ENCODE peak calls at places on chromosomes 5 and 9, in seven cellular contexts. P is right lobe of liver, W is iris pigment epithelial cell, I is coronary artery, Z is HuH-7.5, M is H7, B is fibroblast of gingiva. T is an unnamed sample.

GRCh38 chr5:163649522-163649921 is 144.1 kb downstream of the MAT2B start:
- DNase-seq in I (no peak), P (no peak), B (peak), W (peak), Z (no peak), M (no peak), T (no peak)

GRCh38 chr5:173734716-173735115 is 118.3 kb upstream of the BOD1 start:
- DNase-seq in I (no peak), M (no peak), Z (no peak), P (no peak), B (no peak), W (no peak), T (no peak)

GRCh38 chr5:150134198-150134588 is 21.5 kb downstream of the PDGFRB start:
- DNase-seq in P (no peak), B (no peak), M (no peak), I (no peak), Z (no peak), W (no peak), T (peak)

GRCh38 chr5:60517094-60517694 is 182.8 kb downstream of the DEPDC1B start:
- DNase-seq in W (no peak), M (no peak), I (no peak), P (no peak), Z (no peak), B (no peak), T (no peak)

GRCh38 chr9:92726971-92727715 is 37.5 kb downstream of the BICD2 start:
- DNase-seq in M (peak), Z (peak), B (no peak), P (no peak), I (peak), W (peak), T (no peak)

GRCh38 chr5:159051431-159052281 is 48.1 kb downstream of the EBF1 start:
- DNase-seq in P (peak), W (peak), M (peak), B (peak), I (no peak), Z (no peak), T (no peak)

GRCh38 chr5:133706732-133707430 is 94.5 kb upstream of the FSTL4 start:
- DNase-seq in P (no peak), B (no peak), M (no peak), Z (no peak), I (no peak), W (no peak), T (no peak)

GRCh38 chr9:117245225-117245624 is 169.6 kb downstream of the ASTN2 start:
- DNase-seq in P (no peak), W (no peak), B (no peak), Z (no peak), M (no peak), I (no peak), T (no peak)

GRCh38 chr9:14585730-14586473 is 107.3 kb downstream of the ZDHHC21 start:
- DNase-seq in M (no peak), Z (no peak), W (no peak), B (no peak), P (no peak), I (no peak), T (no peak)

GRCh38 chr9:28583832-28584231 is 1010.6 kb upstream of the C9orf72 start:
- DNase-seq in M (no peak), I (no peak), P (no peak), W (no peak), B (no peak), Z (no peak), T (no peak)

GRCh38 chr9:134215709-134216448 is 51.5 kb upstream of the RNU6ATAC start:
- DNase-seq in I (no peak), P (peak), W (peak), B (peak), M (peak), Z (no peak), T (no peak)

GRCh38 chr5:127031863-127032232 is 1.5 kb upstream of the MARCHF3 start:
- DNase-seq in W (no peak), Z (no peak), I (no peak), B (no peak), P (no peak), M (no peak), T (no peak)

GRCh38 chr5:122515709-122516431 is 203.8 kb downstream of the SNCAIP start:
- DNase-seq in Z (peak), B (peak), I (no peak), W (peak), P (peak), M (peak), T (peak)

GRCh38 chr9:111897831-111898144 is 1.2 kb downstream of the UGCG start:
- DNase-seq in P (no peak), M (no peak), I (no peak), Z (no peak), B (peak), W (no peak), T (no peak)

GRCh38 chr9:73548201-73548600 is 396.5 kb downstream of the ANXA1 start:
- DNase-seq in I (no peak), P (no peak), M (no peak), B (no peak), Z (no peak), W (no peak), T (no peak)

GRCh38 chr9:111356567-111357244 is 26.7 kb upstream of the OR2K2 start:
- DNase-seq in M (peak), P (no peak), W (peak), B (peak), Z (no peak), I (no peak), T (no peak)

T was measured in D721Med.